ENCODE peak calls at places on chromosomes 7 and 10, in four cellular contexts. One of them, this sample, is unnamed.
A peak's percentile ranks its signal among the peaks of the same experiment; 100 is the strongest.

GRCh38 chr10:27319752-27320561 is 79.4 kb upstream of the ACBD5 start:
- DNase-seq in tibial artery: peak; percentile 64
- DNase-seq in heart right ventricle: peak; percentile 50
- DNase-seq in IMR-90: peak; percentile 6
- DNase-seq in this sample: no peak

GRCh38 chr7:33968591-33968990 is 63.3 kb downstream of the BMPER start:
- DNase-seq in tibial artery: no peak
- DNase-seq in heart right ventricle: no peak
- DNase-seq in IMR-90: no peak
- DNase-seq in this sample: no peak

GRCh38 chr7:36809510-36809909 is 85.2 kb upstream of the AOAH start:
- DNase-seq in tibial artery: no peak
- DNase-seq in heart right ventricle: no peak
- DNase-seq in IMR-90: no peak
- DNase-seq in this sample: no peak

GRCh38 chr7:149598721-149599308 is 101.2 kb upstream of the ZNF746 start:
- DNase-seq in tibial artery: no peak
- DNase-seq in heart right ventricle: no peak
- DNase-seq in IMR-90: peak; percentile 38
- DNase-seq in this sample: no peak

GRCh38 chr7:17989546-17989945 is 38.1 kb downstream of the PRPS1L1 start:
- DNase-seq in tibial artery: no peak
- DNase-seq in heart right ventricle: no peak
- DNase-seq in IMR-90: peak; percentile 31
- DNase-seq in this sample: no peak

GRCh38 chr7:83439021-83439420 is 209.9 kb downstream of the SEMA3E start:
- DNase-seq in tibial artery: no peak
- DNase-seq in heart right ventricle: no peak
- DNase-seq in IMR-90: no peak
- DNase-seq in this sample: no peak

GRCh38 chr7:133064082-133064825 is 17.6 kb downstream of the CHCHD3 start:
- DNase-seq in tibial artery: no peak
- DNase-seq in heart right ventricle: no peak
- DNase-seq in IMR-90: no peak
- DNase-seq in this sample: no peak

GRCh38 chr7:55271661-55272060 is 93.5 kb upstream of the LANCL2 start:
- DNase-seq in tibial artery: no peak
- DNase-seq in heart right ventricle: no peak
- DNase-seq in IMR-90: no peak
- DNase-seq in this sample: no peak

GRCh38 chr7:115707236-115707635 is 323.3 kb downstream of the TFEC start:
- DNase-seq in tibial artery: no peak
- DNase-seq in heart right ventricle: no peak
- DNase-seq in IMR-90: peak; percentile 5
- DNase-seq in this sample: no peak

GRCh38 chr10:132331259-132331955 is 586 bp upstream of the LRRC27 start:
- DNase-seq in tibial artery: no peak
- DNase-seq in heart right ventricle: no peak
- DNase-seq in IMR-90: no peak
- DNase-seq in this sample: no peak

GRCh38 chr10:107553470-107553869 is 389.0 kb upstream of the SORCS1 start:
- DNase-seq in tibial artery: no peak
- DNase-seq in heart right ventricle: no peak
- DNase-seq in IMR-90: peak; percentile 7
- DNase-seq in this sample: no peak

GRCh38 chr7:100102950-100103840 is 1.8 kb downstream of the AP4M1 start:
- DNase-seq in tibial artery: no peak
- DNase-seq in heart right ventricle: no peak
- DNase-seq in IMR-90: peak; percentile 97
- DNase-seq in this sample: peak; percentile 70

GRCh38 chr7:84040365-84040764 is 154.2 kb downstream of the SEMA3A start:
- DNase-seq in tibial artery: no peak
- DNase-seq in heart right ventricle: no peak
- DNase-seq in IMR-90: no peak
- DNase-seq in this sample: no peak

GRCh38 chr7:130994378-130995115 is 260.5 kb upstream of the KLF14 start:
- DNase-seq in tibial artery: peak; percentile 60
- DNase-seq in heart right ventricle: peak; percentile 44
- DNase-seq in IMR-90: no peak
- DNase-seq in this sample: no peak

GRCh38 chr7:129160161-129160911 is 15.8 kb downstream of the TSPAN33 start:
- DNase-seq in tibial artery: no peak
- DNase-seq in heart right ventricle: no peak
- DNase-seq in IMR-90: no peak
- DNase-seq in this sample: no peak

GRCh38 chr10:63409465-63410027 is 56.2 kb downstream of the JMJD1C start:
- DNase-seq in tibial artery: no peak
- DNase-seq in heart right ventricle: no peak
- DNase-seq in IMR-90: peak; percentile 74
- DNase-seq in this sample: no peak

GRCh38 chr7:128974241-128974934 is 36.7 kb downstream of the IRF5 start:
- DNase-seq in tibial artery: no peak
- DNase-seq in heart right ventricle: no peak
- DNase-seq in IMR-90: peak; percentile 45
- DNase-seq in this sample: no peak

GRCh38 chr10:45509491-45509890 is 135.5 kb downstream of the ALOX5 start:
- DNase-seq in tibial artery: no peak
- DNase-seq in heart right ventricle: no peak
- DNase-seq in IMR-90: no peak
- DNase-seq in this sample: no peak

GRCh38 chr10:62653254-62653653 is 151.3 kb upstream of the ADO start:
- DNase-seq in tibial artery: no peak
- DNase-seq in heart right ventricle: no peak
- DNase-seq in IMR-90: no peak
- DNase-seq in this sample: no peak

GRCh38 chr10:118349235-118349634 is 7.1 kb upstream of the FAM204A start:
- DNase-seq in tibial artery: no peak
- DNase-seq in heart right ventricle: no peak
- DNase-seq in IMR-90: no peak
- DNase-seq in this sample: no peak

GRCh38 chr7:151038951-151039849 is 9.1 kb upstream of the ASIC3 start:
- DNase-seq in tibial artery: peak; percentile 74
- DNase-seq in heart right ventricle: peak; percentile 65
- DNase-seq in IMR-90: peak; percentile 91
- DNase-seq in this sample: no peak

GRCh38 chr7:64101126-64101942 is 56.1 kb downstream of the ZNF727 start:
- DNase-seq in tibial artery: no peak
- DNase-seq in heart right ventricle: no peak
- DNase-seq in IMR-90: no peak
- DNase-seq in this sample: no peak

GRCh38 chr7:84105582-84105981 is 89.0 kb downstream of the SEMA3A start:
- DNase-seq in tibial artery: no peak
- DNase-seq in heart right ventricle: no peak
- DNase-seq in IMR-90: peak; percentile 61
- DNase-seq in this sample: no peak

GRCh38 chr10:123614888-123615287 is 51.3 kb upstream of the GPR26 start:
- DNase-seq in tibial artery: peak; percentile 67
- DNase-seq in heart right ventricle: peak; percentile 63
- DNase-seq in IMR-90: peak; percentile 7
- DNase-seq in this sample: no peak

GRCh38 chr7:106604303-106604918 is 56.5 kb downstream of the CCDC71L start:
- DNase-seq in tibial artery: no peak
- DNase-seq in heart right ventricle: no peak
- DNase-seq in IMR-90: no peak
- DNase-seq in this sample: no peak

GRCh38 chr7:158239290-158239981 is 348.2 kb downstream of the PTPRN2 start:
- DNase-seq in tibial artery: no peak
- DNase-seq in heart right ventricle: peak; percentile 66
- DNase-seq in IMR-90: no peak
- DNase-seq in this sample: no peak

GRCh38 chr7:77266162-77266807 is 66.7 kb upstream of the FGL2 start:
- DNase-seq in tibial artery: no peak
- DNase-seq in heart right ventricle: no peak
- DNase-seq in IMR-90: peak; percentile 47
- DNase-seq in this sample: no peak

GRCh38 chr10:131855763-131856401 is 44.9 kb upstream of the PPP2R2D start:
- DNase-seq in tibial artery: peak; percentile 14
- DNase-seq in heart right ventricle: no peak
- DNase-seq in IMR-90: no peak
- DNase-seq in this sample: no peak

GRCh38 chr10:11532329-11532728 is 79.1 kb downstream of the USP6NL start:
- DNase-seq in tibial artery: no peak
- DNase-seq in heart right ventricle: no peak
- DNase-seq in IMR-90: peak; percentile 51
- DNase-seq in this sample: no peak

GRCh38 chr7:134893920-134894319 is 92.4 kb upstream of the AGBL3 start:
- DNase-seq in tibial artery: no peak
- DNase-seq in heart right ventricle: no peak
- DNase-seq in IMR-90: no peak
- DNase-seq in this sample: no peak

GRCh38 chr10:105192146-105192545 is 551.1 kb downstream of the SORCS3 start:
- DNase-seq in tibial artery: no peak
- DNase-seq in heart right ventricle: no peak
- DNase-seq in IMR-90: no peak
- DNase-seq in this sample: no peak

GRCh38 chr7:152859781-152860191 is 100.2 kb downstream of the ACTR3B start:
- DNase-seq in tibial artery: no peak
- DNase-seq in heart right ventricle: no peak
- DNase-seq in IMR-90: no peak
- DNase-seq in this sample: no peak

GRCh38 chr7:44990520-44991023 is 9.4 kb upstream of the CCM2 start:
- DNase-seq in tibial artery: no peak
- DNase-seq in heart right ventricle: no peak
- DNase-seq in IMR-90: peak; percentile 77
- DNase-seq in this sample: peak; percentile 29

GRCh38 chr10:130782467-130782866 is 529.1 kb downstream of the TCERG1L start:
- DNase-seq in tibial artery: no peak
- DNase-seq in heart right ventricle: no peak
- DNase-seq in IMR-90: no peak
- DNase-seq in this sample: no peak

GRCh38 chr10:49134327-49134726 is 506 bp upstream of the FAM170B start:
- DNase-seq in tibial artery: no peak
- DNase-seq in heart right ventricle: peak; percentile 2
- DNase-seq in IMR-90: no peak
- DNase-seq in this sample: no peak

GRCh38 chr7:131897016-131897789 is 340.8 kb upstream of the PODXL start:
- DNase-seq in tibial artery: no peak
- DNase-seq in heart right ventricle: no peak
- DNase-seq in IMR-90: peak; percentile 24
- DNase-seq in this sample: no peak

GRCh38 chr7:78501064-78501463 is 702.5 kb downstream of the PHTF2 start:
- DNase-seq in tibial artery: no peak
- DNase-seq in heart right ventricle: no peak
- DNase-seq in IMR-90: no peak
- DNase-seq in this sample: no peak

DNA sequence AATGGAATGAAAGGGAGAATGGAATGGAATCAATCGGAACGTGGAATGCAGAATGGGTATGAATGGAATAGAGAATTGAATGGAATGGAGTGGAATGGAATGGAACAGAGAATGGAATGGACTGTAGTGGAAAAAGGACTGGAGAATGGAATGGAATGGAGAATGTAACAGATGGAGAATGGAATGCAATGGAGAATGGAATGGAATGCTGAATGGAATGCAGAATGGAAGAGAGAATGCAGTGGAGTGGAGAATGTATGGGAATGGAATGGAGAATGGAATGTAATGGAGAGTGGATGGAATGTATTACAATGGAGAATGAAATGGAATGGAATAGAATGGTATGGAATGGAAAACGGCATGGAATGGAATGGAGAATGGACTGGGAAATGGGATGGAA is 96.9 kb downstream of the NSUN6 start:
- DNase-seq in tibial artery: no peak
- DNase-seq in heart right ventricle: no peak
- DNase-seq in IMR-90: no peak
- DNase-seq in this sample: no peak
- H3K9me3 ChIP-seq in tibial artery: no peaks in the 10 kb centered on the region
- H3K9me3 ChIP-seq in heart right ventricle: peaks cover 30% of the 10 kb centered on the region
- H3K9me3 ChIP-seq in IMR-90: no peaks in the 10 kb centered on the region
- H3K9me3 ChIP-seq in this sample: peaks cover 18% of the 10 kb centered on the region

GRCh38 chr10:1605121-1605520 is 132.2 kb downstream of the ADARB2 start:
- DNase-seq in tibial artery: no peak
- DNase-seq in heart right ventricle: no peak
- DNase-seq in IMR-90: no peak
- DNase-seq in this sample: no peak
- H3K4me3 ChIP-seq in tibial artery: no peak overlapping the region
- H3K4me3 ChIP-seq in heart right ventricle: no peak overlapping the region
- H3K4me3 ChIP-seq in IMR-90: no peak overlapping the region
- H3K4me3 ChIP-seq in this sample: no peak overlapping the region

GRCh38 chr7:111140091-111140870 is 49.4 kb downstream of the LRRN3 start:
- DNase-seq in tibial artery: no peak
- DNase-seq in heart right ventricle: no peak
- DNase-seq in IMR-90: no peak
- DNase-seq in this sample: no peak

GRCh38 chr7:111138196-111138569 is 47.3 kb downstream of the LRRN3 start:
- DNase-seq in tibial artery: peak; percentile 61
- DNase-seq in heart right ventricle: peak; percentile 47
- DNase-seq in IMR-90: peak; percentile 57
- DNase-seq in this sample: no peak

GRCh38 chr7:111132833-111133232 is 41.9 kb downstream of the LRRN3 start:
- DNase-seq in tibial artery: no peak
- DNase-seq in heart right ventricle: no peak
- DNase-seq in IMR-90: peak; percentile 39
- DNase-seq in this sample: no peak

DNA sequence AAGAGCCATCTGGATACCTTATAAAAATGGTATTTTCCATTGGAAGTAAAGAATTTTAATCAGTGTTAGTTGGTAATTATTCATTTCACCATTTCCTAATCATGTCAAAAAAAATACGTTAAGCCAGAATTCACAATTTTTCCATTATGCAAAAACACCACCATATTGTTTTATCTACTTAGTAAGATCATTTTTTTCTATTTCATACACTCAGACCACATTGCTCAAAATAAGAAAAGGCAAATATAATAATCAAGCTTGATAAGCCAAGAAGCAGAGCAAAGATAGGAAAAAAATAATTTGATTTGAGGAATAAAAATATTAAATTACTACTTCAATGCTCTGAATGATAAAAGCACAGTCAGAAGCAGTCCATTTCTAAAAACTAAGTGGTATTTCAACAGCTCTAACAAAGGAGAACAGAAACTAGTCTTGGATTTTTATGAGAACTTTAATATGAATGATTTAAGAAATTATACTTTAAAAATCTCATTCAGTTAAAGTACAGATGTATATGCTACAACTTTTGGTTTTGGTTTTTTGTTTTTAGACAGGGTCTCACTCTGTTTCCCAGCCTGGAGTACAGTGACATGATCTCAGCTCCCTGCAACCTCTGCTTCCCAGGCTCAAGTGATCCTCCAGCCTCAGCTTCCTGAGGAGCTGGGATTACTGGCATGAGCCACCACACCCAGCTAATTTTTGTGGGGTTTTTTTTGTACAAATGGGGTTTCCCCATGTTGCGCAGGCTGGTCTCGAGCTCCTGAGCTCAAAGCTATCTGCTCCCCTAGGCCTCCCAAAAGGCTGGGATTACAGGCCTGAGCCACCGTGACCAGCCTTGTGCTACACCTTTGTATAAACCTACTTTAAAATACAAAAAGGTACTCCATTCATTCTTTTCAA is 46.6 kb downstream of the LRRN3 start:
- DNase-seq in tibial artery: peak; percentile 20
- DNase-seq in heart right ventricle: no peak
- DNase-seq in IMR-90: peak; percentile 54
- DNase-seq in this sample: no peak
- H3K27ac ChIP-seq in tibial artery: peak overlapping the region; percentile 71
- H3K27ac ChIP-seq in heart right ventricle: peak overlapping the region; percentile 14
- H3K27ac ChIP-seq in IMR-90: peak overlapping the region; percentile 19
- H3K27ac ChIP-seq in this sample: no peak overlapping the region

GRCh38 chr10:96768136-96768535 is 47.8 kb upstream of the PIK3AP1 start:
- DNase-seq in tibial artery: no peak
- DNase-seq in heart right ventricle: no peak
- DNase-seq in IMR-90: no peak
- DNase-seq in this sample: no peak
- H3K9me3 ChIP-seq in tibial artery: no peaks in the 10 kb centered on the region
- H3K9me3 ChIP-seq in heart right ventricle: peaks cover 15% of the 10 kb centered on the region
- H3K9me3 ChIP-seq in IMR-90: peaks cover 5% of the 10 kb centered on the region
- H3K9me3 ChIP-seq in this sample: peaks cover 5% of the 10 kb centered on the region